ENCODE peak calls at places on chromosome 10, in four cellular contexts. T is HL-60, S is K562, U is HepG2. H is an unnamed sample.
A peak's percentile ranks its signal among the peaks of the same experiment; 100 is the strongest.

GRCh38 chr10:60162631-60163030 is 227.0 kb downstream of the ANK3 start:
- DNase-seq in U (no peak), S (no peak), T (no peak), H (no peak)

GRCh38 chr10:55627526-55628170 is 733.4 kb downstream of the ZWINT start:
- DNase-seq in S (no peak), T (no peak), U (no peak), H (peak; percentile 52)

GRCh38 chr10:61211468-61211867 is 241.7 kb downstream of the TMEM26 start:
- DNase-seq in U (no peak), T (no peak), S (no peak), H (no peak)

GRCh38 chr10:93806882-93807281 is 49.1 kb downstream of the LGI1 start:
- DNase-seq in U (no peak), S (no peak), T (no peak), H (no peak)

GRCh38 chr10:49610015-49610734 is at the start of gene SLC18A3:
- DNase-seq in U (no peak), T (no peak), S (no peak), H (peak; percentile 95)

GRCh38 chr10:132940791-132941465 is 1.4 kb downstream of the CFAP46 start:
- DNase-seq in U (no peak), T (no peak), S (no peak), H (no peak)

GRCh38 chr10:3512263-3512662 is 272.7 kb downstream of the KLF6 start:
- DNase-seq in S (no peak), T (no peak), U (no peak), H (no peak)

GRCh38 chr10:25952857-25953256 is 18.8 kb downstream of the MYO3A start:
- DNase-seq in S (no peak), U (no peak), T (no peak), H (no peak)

GRCh38 chr10:132423966-132424847 is 27.2 kb downstream of the PWWP2B start:
- DNase-seq in S (no peak), T (no peak), U (no peak), H (peak; percentile 37)

GRCh38 chr10:26448292-26448691 is 10.2 kb downstream of the APBB1IP start:
- DNase-seq in U (no peak), S (no peak), T (no peak), H (no peak)

GRCh38 chr10:133292919-133293809 is 15.5 kb downstream of the TUBGCP2 start:
- DNase-seq in T (no peak), U (no peak), S (no peak), H (peak; percentile 34)

GRCh38 chr10:96369890-96370574 is 11.2 kb upstream of the OPALIN start:
- DNase-seq in U (no peak), T (no peak), S (no peak), H (no peak)

GRCh38 chr10:86535057-86535882 is 13.7 kb upstream of the WAPL start:
- DNase-seq in U (peak; percentile 38), S (peak; percentile 91), T (no peak), H (no peak)

GRCh38 chr10:113932854-113933253 is 78.4 kb downstream of the NHLRC2 start:
- DNase-seq in T (no peak), S (no peak), U (no peak), H (no peak)

GRCh38 chr10:82674036-82674435 is 799.0 kb downstream of the NRG3 start:
- DNase-seq in T (no peak), S (no peak), U (no peak), H (no peak)

GRCh38 chr10:14009315-14010082 is 321.2 kb downstream of the FRMD4A start:
- DNase-seq in S (no peak), U (no peak), T (no peak), H (peak; percentile 43)

GRCh38 chr10:24706479-24707118 is 17.1 kb downstream of the ARHGAP21 start:
- DNase-seq in T (no peak), S (no peak), U (peak; percentile 63), H (peak; percentile 42)

GRCh38 chr10:63133787-63134557 is 844 bp downstream of the NRBF2 start:
- DNase-seq in T (peak; percentile 60), S (no peak), U (no peak), H (no peak)

GRCh38 chr10:103554488-103555320 is 61.2 kb downstream of the NEURL1 start:
- DNase-seq in T (peak; percentile 12), U (peak; percentile 39), S (peak; percentile 87), H (peak; percentile 91)

GRCh38 chr10:22682237-22683192 is 31.9 kb downstream of the PIP4K2A start:
- DNase-seq in U (peak; percentile 69), S (peak; percentile 45), T (no peak), H (no peak)

GRCh38 chr10:130495116-130495862 is 359.1 kb downstream of the GLRX3 start:
- DNase-seq in T (no peak), U (no peak), S (no peak), H (no peak)

GRCh38 chr10:130472236-130472635 is 336.0 kb downstream of the GLRX3 start:
- DNase-seq in S (no peak), U (no peak), T (no peak), H (no peak)

GRCh38 chr10:24935504-24936292 is 16.7 kb downstream of the PRTFDC1 start:
- DNase-seq in S (no peak), U (no peak), T (no peak), H (no peak)

GRCh38 chr10:36778600-36778999 is 346.8 kb upstream of the ANKRD30A start:
- DNase-seq in U (no peak), T (no peak), S (no peak), H (no peak)

GRCh38 chr10:121994429-121994881 is 5.5 kb downstream of the TACC2 start:
- DNase-seq in U (no peak), T (no peak), S (no peak), H (no peak)

GRCh38 chr10:112804036-112804435 is 146.0 kb upstream of the TCF7L2 start:
- DNase-seq in S (no peak), U (peak; percentile 48), T (no peak), H (no peak)

GRCh38 chr10:5199398-5199797 is 2.8 kb downstream of the AKR1C4 start:
- DNase-seq in U (no peak), S (no peak), T (no peak), H (no peak)

GRCh38 chr10:133125901-133126300 is 34.1 kb upstream of the KNDC1 start:
- DNase-seq in T (no peak), U (no peak), S (no peak), H (no peak)

GRCh38 chr10:36534471-36535002 is 590.9 kb upstream of the ANKRD30A start:
- DNase-seq in U (no peak), T (peak; percentile 72), S (no peak), H (no peak)

GRCh38 chr10:62734781-62735463 is 69.6 kb upstream of the ADO start:
- DNase-seq in T (no peak), U (no peak), S (no peak), H (no peak)

GRCh38 chr10:119781498-119781897 is 55.6 kb downstream of the INPP5F start:
- DNase-seq in U (no peak), S (no peak), T (no peak), H (no peak)

GRCh38 chr10:116108106-116108505 is 164.9 kb downstream of the GFRA1 start:
- DNase-seq in U (no peak), S (no peak), T (no peak), H (no peak)

GRCh38 chr10:18303851-18304800 is 163.9 kb downstream of the CACNB2 start:
- DNase-seq in T (no peak), S (no peak), U (no peak), H (no peak)

GRCh38 chr10:113087082-113088029 is 137.3 kb downstream of the TCF7L2 start:
- DNase-seq in T (peak; percentile 17), U (peak; percentile 96), S (peak; percentile 32), H (no peak)

GRCh38 chr10:105691811-105692210 is 1050.7 kb downstream of the SORCS3 start:
- DNase-seq in T (no peak), U (no peak), S (no peak), H (peak; percentile 15)

GRCh38 chr10:110167149-110167548 is 40.3 kb upstream of the MXI1 start:
- DNase-seq in T (no peak), U (no peak), S (no peak), H (no peak)

GRCh38 chr10:103648951-103649532 is 155.5 kb downstream of the NEURL1 start:
- DNase-seq in U (no peak), S (no peak), T (no peak), H (no peak)

DNA sequence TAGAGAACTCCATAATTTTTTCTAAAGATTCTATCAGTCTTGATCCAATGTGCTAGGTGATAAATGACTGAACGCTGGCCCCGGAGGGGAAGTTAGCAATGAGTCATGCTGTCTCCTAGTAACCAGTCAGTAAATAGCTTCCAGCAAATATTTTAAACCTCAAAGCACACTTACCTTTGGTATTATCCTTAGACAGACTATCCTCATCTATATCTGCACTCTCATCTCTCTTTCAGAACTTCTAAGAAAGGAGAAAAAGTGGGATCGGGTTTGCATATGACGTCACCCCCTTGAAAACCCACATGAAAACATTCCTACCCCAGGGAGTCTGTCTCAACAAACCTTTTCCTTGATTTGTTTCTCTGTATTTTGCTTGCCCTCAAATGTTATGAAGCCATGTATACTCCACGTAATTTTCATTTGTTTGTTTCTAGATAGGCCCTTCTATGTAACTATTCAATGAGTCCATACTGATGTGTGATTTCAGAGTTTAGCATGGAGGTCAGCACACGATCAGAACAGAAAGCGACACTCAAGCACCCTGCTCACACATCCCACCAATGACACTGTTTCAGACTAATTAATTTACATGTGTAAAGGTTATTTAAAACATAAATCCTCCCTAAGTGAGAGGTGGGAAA is 174.9 kb upstream of the NRP1 start:
- DNase-seq in T (peak; percentile 28), U (peak; percentile 92), S (no peak), H (peak; percentile 19)
- H3K4me3 ChIP-seq in T (no peak overlapping the region), U (peak overlapping the region; percentile 40), S (no peak overlapping the region), H (no peak overlapping the region)

GRCh38 chr10:102121739-102122372 is 1.7 kb upstream of the LDB1 start:
- DNase-seq in T (no peak), U (no peak), S (no peak), H (peak; percentile 50)
- TF ChIP-seq CTCF in T (no peak), U (peak; percentile 55), S (no peak), H (peak; percentile 28)

GRCh38 chr10:89702121-89702480 is 711 bp downstream of the KIF20B start:
- DNase-seq in T (peak; percentile 39), S (peak; percentile 9), U (peak; percentile 11), H (peak; percentile 11)
- TF ChIP-seq GABPA in T (no peak), S (no peak), U (no peak), H (no peak)

DNA sequence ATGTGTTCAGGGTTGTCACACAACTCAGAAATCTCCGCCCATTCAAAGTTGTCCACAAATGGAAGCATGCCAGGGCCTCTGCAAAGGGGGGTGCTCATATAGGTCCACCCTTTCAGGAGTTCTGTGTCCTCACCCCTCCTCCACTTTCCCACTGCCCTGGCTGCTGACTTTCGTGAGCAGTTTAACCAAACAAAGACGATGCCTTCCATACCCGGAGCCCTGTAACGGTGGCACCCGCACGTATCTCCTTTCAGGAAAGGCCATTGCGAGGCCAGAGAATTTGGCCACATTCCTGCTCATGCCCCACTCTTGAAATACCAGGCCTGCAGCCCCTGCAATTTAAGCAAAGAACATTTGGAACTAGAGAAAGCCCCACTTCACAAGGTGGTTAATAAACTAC is 1.4 kb downstream of the CPXM2 start:
- DNase-seq in U (no peak), S (no peak), T (no peak), H (no peak)
- H3K4me3 ChIP-seq in U (no peak overlapping the region), S (no peak overlapping the region), T (no peak overlapping the region), H (no peak overlapping the region)